ENCODE peak calls at places on chromosomes 4 and X, in eight cellular contexts. B, C, X, Q, S, V, G and Y are unnamed samples. For H3K36me3 and H3K27me3, the result is how much of the 10 kb centered on the place peaks cover.

GRCh38 chr4:118086334-118086733 is 52.0 kb downstream of the NDST3 start:
- DNase-seq in B (no peak), C (no peak), X (no peak), Q (no peak), S (no peak), V (no peak), G (no peak), Y (peak)

GRCh38 chr4:38795087-38795486 is 9.5 kb downstream of the TLR1 start:
- DNase-seq in B (no peak), C (no peak), X (no peak), Q (no peak), S (no peak), V (no peak), G (no peak), Y (no peak)

GRCh38 chrX:151984328-151984727 is 9.9 kb upstream of the GABRE start:
- DNase-seq in B (no peak), C (no peak), X (no peak), Q (no peak), S (no peak), V (no peak), G (no peak), Y (peak)

GRCh38 chrX:124266325-124267087 is 66.0 kb upstream of the TEX13D start:
- DNase-seq in B (no peak), C (no peak), X (no peak), Q (no peak), S (no peak), V (no peak), G (no peak), Y (no peak)

GRCh38 chr4:3340703-3341088 is 47.9 kb downstream of the RGS12 start:
- DNase-seq in B (peak), C (no peak), X (no peak), Q (no peak), S (no peak), V (no peak), G (peak), Y (no peak)

GRCh38 chrX:154598656-154599055 is 13.7 kb downstream of the CTAG1A start:
- DNase-seq in B (no peak), C (no peak), X (no peak), Q (no peak), S (no peak), V (no peak), G (no peak), Y (no peak)

GRCh38 chr4:168621806-168622589 is 125.1 kb downstream of the PALLD start:
- DNase-seq in B (no peak), C (no peak), X (no peak), Q (no peak), S (no peak), V (no peak), G (no peak), Y (no peak)

GRCh38 chr4:4289575-4289929 is 402 bp downstream of the LYAR start:
- DNase-seq in B (no peak), C (no peak), X (peak), Q (no peak), S (no peak), V (no peak), G (no peak), Y (no peak)

GRCh38 chr4:148007303-148007702 is 275.4 kb downstream of the ARHGAP10 start:
- DNase-seq in B (no peak), C (no peak), X (no peak), Q (no peak), S (no peak), V (no peak), G (no peak), Y (peak)

GRCh38 chr4:181860157-181860556 is 383.0 kb upstream of the TENM3 start:
- DNase-seq in B (no peak), C (no peak), X (peak), Q (no peak), S (peak), V (no peak), G (no peak), Y (no peak)

DNA sequence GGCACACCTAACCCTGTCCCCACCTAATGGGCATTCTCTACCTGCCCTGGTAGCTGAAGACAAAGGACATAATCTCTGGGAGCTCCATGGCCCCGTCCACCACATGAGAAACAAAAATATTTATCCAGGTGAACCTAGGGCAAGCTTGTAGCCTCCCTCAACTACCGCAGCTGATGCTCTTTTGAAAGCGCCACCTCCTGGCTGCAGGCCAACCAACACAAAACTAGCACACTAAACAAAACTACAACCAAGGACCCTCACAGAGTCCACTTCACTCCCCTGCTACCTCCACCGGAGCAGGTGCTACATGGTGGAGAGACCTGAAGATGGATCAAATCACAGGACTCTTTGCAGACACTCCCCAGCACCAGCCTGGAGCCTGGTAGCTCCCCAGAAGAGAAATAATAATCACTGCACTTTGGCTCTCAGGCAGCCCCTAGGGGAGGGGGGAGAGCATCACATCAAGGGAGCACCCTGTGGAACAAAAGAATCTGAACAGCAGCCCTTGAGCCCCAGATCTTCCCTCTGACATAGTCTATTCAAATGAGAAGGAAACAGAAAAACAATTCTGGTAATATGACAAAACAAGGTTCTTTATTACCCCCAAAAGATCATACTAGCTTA is 111.3 kb upstream of the ATP8A1 start:
- DNase-seq in B (no peak), C (no peak), X (peak), Q (no peak), S (no peak), V (no peak), G (no peak), Y (no peak)
- TF ChIP-seq CTCF in B (no peak), C (no peak), X (no peak), Q (no peak), S (no peak), V (no peak), G (no peak), Y (no peak)

DNA sequence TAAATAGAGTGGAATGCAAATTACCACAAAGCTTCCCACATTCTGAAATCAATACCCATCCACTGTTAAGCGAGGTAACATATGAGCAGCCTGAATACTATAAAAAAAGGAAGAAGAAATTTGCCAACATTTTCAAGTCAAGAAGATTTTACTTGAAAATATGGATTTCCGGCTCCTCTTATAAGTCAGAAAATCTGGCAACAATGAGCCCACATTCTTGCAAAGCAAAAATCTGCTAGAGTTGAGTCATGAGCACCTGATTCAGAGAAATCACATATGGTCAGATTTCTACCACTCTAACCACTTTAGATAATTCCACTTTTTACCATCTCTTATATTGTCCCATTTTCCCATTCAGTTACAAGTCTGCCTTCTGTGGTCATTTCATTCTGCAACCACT is 395.7 kb downstream of the DTHD1 start:
- DNase-seq in B (no peak), C (no peak), X (no peak), Q (no peak), S (no peak), V (no peak), G (no peak), Y (no peak)
- H3K36me3 ChIP-seq in B (under half), C (under half), X (under half), Q (under half), S (under half), V (under half), G (under half), Y (under half)

GRCh38 chrX:93875621-93876282 is 201.7 kb downstream of the FAM133A start:
- DNase-seq in B (no peak), C (no peak), X (peak), Q (no peak), S (no peak), V (no peak), G (no peak), Y (no peak)
- H3K27me3 ChIP-seq in B (under half), C (under half), X (under half), Q (under half), S (under half), V (under half), G (under half), Y (under half)

GRCh38 chrX:86133761-86134160 is 14.5 kb upstream of the DACH2 start:
- DNase-seq in B (no peak), C (no peak), X (no peak), Q (no peak), S (peak), V (no peak), G (no peak), Y (no peak)
- TF ChIP-seq CTCF in B (peak), C (no peak), X (no peak), Q (peak), S (peak), V (peak), G (peak), Y (peak)

GRCh38 chr4:1736820-1737219 is 15.5 kb downstream of the TACC3 start:
- DNase-seq in B (no peak), C (no peak), X (no peak), Q (no peak), S (no peak), V (no peak), G (no peak), Y (no peak)

GRCh38 chr4:1740021-1740545 is 18.8 kb downstream of the TACC3 start:
- DNase-seq in B (no peak), C (no peak), X (no peak), Q (no peak), S (no peak), V (no peak), G (no peak), Y (no peak)

GRCh38 chr4:1739358-1739757 is 18.0 kb downstream of the TACC3 start:
- DNase-seq in B (no peak), C (no peak), X (no peak), Q (no peak), S (no peak), V (no peak), G (no peak), Y (no peak)

GRCh38 chr4:1738410-1738809 is 17.1 kb downstream of the TACC3 start:
- DNase-seq in B (no peak), C (no peak), X (no peak), Q (no peak), S (no peak), V (no peak), G (no peak), Y (no peak)

GRCh38 chr4:1737666-1738065 is 16.3 kb downstream of the TACC3 start:
- DNase-seq in B (no peak), C (no peak), X (no peak), Q (no peak), S (no peak), V (no peak), G (no peak), Y (no peak)
- H3K36me3 ChIP-seq in B (under half), C (under half), X (under half), Q (under half), S (half or more), V (under half), G (half or more), Y (under half)

GRCh38 chrX:133601116-133601515 is 185.8 kb upstream of the GPC4 start:
- DNase-seq in B (no peak), C (no peak), X (no peak), Q (no peak), S (no peak), V (no peak), G (no peak), Y (no peak)

GRCh38 chrX:133602881-133603280 is 187.6 kb upstream of the GPC4 start:
- DNase-seq in B (no peak), C (no peak), X (no peak), Q (no peak), S (no peak), V (no peak), G (no peak), Y (no peak)

GRCh38 chrX:133594156-133594555 is 178.9 kb upstream of the GPC4 start:
- DNase-seq in B (no peak), C (no peak), X (no peak), Q (no peak), S (no peak), V (no peak), G (no peak), Y (peak)

GRCh38 chrX:133600536-133600935 is 185.2 kb upstream of the GPC4 start:
- DNase-seq in B (no peak), C (no peak), X (no peak), Q (no peak), S (no peak), V (no peak), G (no peak), Y (no peak)

DNA sequence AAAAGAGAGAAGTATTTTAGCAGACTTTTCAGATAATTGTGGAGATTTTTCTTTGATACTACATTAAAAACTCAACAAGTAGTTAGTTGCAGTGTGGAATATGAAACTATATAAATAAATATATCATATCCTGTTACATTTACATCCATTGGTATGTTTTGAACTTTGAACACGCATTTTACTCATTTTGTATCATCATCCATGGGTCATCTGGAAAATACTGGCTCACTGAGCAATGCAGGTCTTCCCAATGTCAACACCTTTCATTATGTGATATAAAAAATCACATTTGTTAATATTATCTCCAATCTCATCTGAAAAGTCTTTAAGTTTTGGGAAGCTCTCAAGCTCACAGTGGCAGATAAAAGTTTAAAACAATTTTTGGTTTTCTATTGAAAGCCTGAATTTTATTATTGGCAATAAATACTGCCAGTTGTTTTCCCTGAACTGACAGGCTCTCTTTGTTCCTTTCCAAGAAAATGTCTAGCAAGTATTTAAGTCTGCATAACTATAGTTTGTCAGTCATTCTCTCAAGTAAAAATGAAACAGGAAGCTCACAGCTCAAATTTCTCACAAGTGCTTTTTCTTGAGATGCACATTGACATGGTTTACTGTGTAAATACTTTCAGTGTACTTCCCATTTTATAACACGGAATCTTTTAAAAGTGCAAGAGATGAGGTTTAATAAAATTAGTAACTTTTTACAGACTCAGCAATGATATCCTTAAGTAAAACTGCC is 183.5 kb upstream of the GPC4 start:
- DNase-seq in B (no peak), C (no peak), X (no peak), Q (no peak), S (no peak), V (no peak), G (no peak), Y (no peak)
- H3K27me3 ChIP-seq in B (under half), C (under half), X (under half), Q (under half), S (under half), V (under half), G (under half), Y (under half)